ENCODE peak calls at places on chromosome 6, in eight cellular contexts. O, U, M, S, J, W, A and N are unnamed samples.

GRCh38 chr6:152673233-152673632 is 24.5 kb upstream of the MYCT1 start:
- DNase-seq in O (no peak), U (no peak), M (no peak), S (no peak), J (no peak), W (no peak), A (no peak), N (no peak)

GRCh38 chr6:113959235-113959634 is 11.7 kb downstream of the HDAC2 start:
- DNase-seq in O (no peak), U (no peak), M (no peak), S (no peak), J (no peak), W (no peak), A (no peak), N (no peak)

GRCh38 chr6:14857501-14857900 is 388.4 kb upstream of the JARID2 start:
- DNase-seq in O (no peak), U (no peak), M (peak; percentile 20), S (no peak), J (no peak), W (no peak), A (no peak), N (no peak)

GRCh38 chr6:160041608-160042007 is 72.7 kb downstream of the IGF2R start:
- DNase-seq in O (no peak), U (peak; percentile 56), M (no peak), S (peak; percentile 59), J (peak; percentile 98), W (peak; percentile 91), A (no peak), N (no peak)

GRCh38 chr6:40426341-40427066 is 160.7 kb downstream of the LRFN2 start:
- DNase-seq in O (no peak), U (no peak), M (no peak), S (no peak), J (no peak), W (no peak), A (no peak), N (no peak)

GRCh38 chr6:31479933-31480535 is 17.9 kb upstream of the MICB start:
- DNase-seq in O (no peak), U (no peak), M (no peak), S (no peak), J (no peak), W (no peak), A (peak; percentile 1), N (no peak)

GRCh38 chr6:104625536-104625935 is 234.2 kb downstream of the HACE1 start:
- DNase-seq in O (peak; percentile 62), U (no peak), M (no peak), S (no peak), J (no peak), W (peak; percentile 13), A (no peak), N (peak; percentile 28)

GRCh38 chr6:11093065-11093590 is 506 bp upstream of the SMIM13 start:
- DNase-seq in O (no peak), U (peak; percentile 80), M (peak; percentile 58), S (peak; percentile 11), J (no peak), W (peak; percentile 51), A (no peak), N (peak; percentile 18)

GRCh38 chr6:33927551-33927950 is 123.7 kb upstream of the MLN start:
- DNase-seq in O (peak; percentile 37), U (no peak), M (no peak), S (peak; percentile 28), J (no peak), W (no peak), A (no peak), N (no peak)

GRCh38 chr6:68211242-68211795 is 423.8 kb upstream of the ADGRB3 start:
- DNase-seq in O (no peak), U (no peak), M (no peak), S (no peak), J (no peak), W (no peak), A (no peak), N (no peak)

GRCh38 chr6:158047120-158047518 is 65.5 kb downstream of the SYNJ2 start:
- DNase-seq in O (peak; percentile 81), U (peak; percentile 24), M (no peak), S (no peak), J (peak; percentile 56), W (peak; percentile 61), A (no peak), N (no peak)

GRCh38 chr6:157898169-157898568 is 75.1 kb downstream of the SNX9 start:
- DNase-seq in O (no peak), U (peak; percentile 67), M (no peak), S (peak; percentile 46), J (no peak), W (no peak), A (no peak), N (no peak)

GRCh38 chr6:118485601-118486550 is 62.2 kb upstream of the PLN start:
- DNase-seq in O (no peak), U (peak; percentile 76), M (no peak), S (no peak), J (no peak), W (no peak), A (no peak), N (no peak)

GRCh38 chr6:112663705-112664104 is 316.6 kb downstream of the RFPL4B start:
- DNase-seq in O (no peak), U (no peak), M (no peak), S (no peak), J (no peak), W (no peak), A (no peak), N (peak; percentile 2)

GRCh38 chr6:148231572-148231971 is 111.1 kb upstream of the SASH1 start:
- DNase-seq in O (peak; percentile 76), U (no peak), M (no peak), S (no peak), J (no peak), W (no peak), A (no peak), N (no peak)

GRCh38 chr6:6560909-6561308 is 27.6 kb upstream of the LY86 start:
- DNase-seq in O (no peak), U (no peak), M (no peak), S (no peak), J (no peak), W (no peak), A (no peak), N (peak; percentile 34)

GRCh38 chr6:33205172-33206026 is 944 bp downstream of the HSD17B8 start:
- DNase-seq in O (no peak), U (no peak), M (no peak), S (no peak), J (no peak), W (no peak), A (no peak), N (peak; percentile 78)